ENCODE peak calls at places on chromosomes 13 and 19, in seven cellular contexts. One of them, this sample, is unnamed.

GRCh38 chr13:70964124-70964523 is 855.9 kb upstream of the KLHL1 start:
- DNase-seq in H9: no peak
- DNase-seq in mammary epithelial cell: no peak
- DNase-seq in astrocyte: no peak
- DNase-seq in OCI-LY7: no peak
- DNase-seq in Karpas-422: peak; percentile 44
- DNase-seq in neuronal stem cell: no peak
- DNase-seq in this sample: peak; percentile 17

GRCh38 chr19:27833031-27833430 is 1379.9 kb downstream of the UQCRFS1 start:
- DNase-seq in H9: no peak
- DNase-seq in mammary epithelial cell: peak; percentile 49
- DNase-seq in astrocyte: no peak
- DNase-seq in OCI-LY7: no peak
- DNase-seq in Karpas-422: no peak
- DNase-seq in neuronal stem cell: no peak
- DNase-seq in this sample: no peak

GRCh38 chr19:15159251-15159650 is 41.5 kb downstream of the NOTCH3 start:
- DNase-seq in H9: no peak
- DNase-seq in mammary epithelial cell: peak; percentile 23
- DNase-seq in astrocyte: no peak
- DNase-seq in OCI-LY7: peak; percentile 53
- DNase-seq in Karpas-422: peak; percentile 82
- DNase-seq in neuronal stem cell: no peak
- DNase-seq in this sample: no peak

GRCh38 chr13:75566658-75567057 is 17.1 kb downstream of the UCHL3 start:
- DNase-seq in H9: no peak
- DNase-seq in mammary epithelial cell: peak; percentile 35
- DNase-seq in astrocyte: peak; percentile 10
- DNase-seq in OCI-LY7: peak; percentile 9
- DNase-seq in Karpas-422: no peak
- DNase-seq in neuronal stem cell: no peak
- DNase-seq in this sample: peak; percentile 36

GRCh38 chr13:49995535-49996165 is 1.2 kb upstream of the TRIM13 start:
- DNase-seq in H9: no peak
- DNase-seq in mammary epithelial cell: no peak
- DNase-seq in astrocyte: peak; percentile 26
- DNase-seq in OCI-LY7: no peak
- DNase-seq in Karpas-422: peak; percentile 64
- DNase-seq in neuronal stem cell: no peak
- DNase-seq in this sample: peak; percentile 40

GRCh38 chr19:49363265-49364082 is at the start of gene DKKL1:
- DNase-seq in H9: peak; percentile 100
- DNase-seq in mammary epithelial cell: peak; percentile 99
- DNase-seq in astrocyte: peak; percentile 94
- DNase-seq in OCI-LY7: peak; percentile 99
- DNase-seq in Karpas-422: peak; percentile 98
- DNase-seq in neuronal stem cell: peak; percentile 100
- DNase-seq in this sample: peak; percentile 99

GRCh38 chr13:53216767-53217166 is 188.2 kb downstream of the OLFM4 start:
- DNase-seq in H9: no peak
- DNase-seq in mammary epithelial cell: no peak
- DNase-seq in astrocyte: no peak
- DNase-seq in OCI-LY7: no peak
- DNase-seq in Karpas-422: no peak
- DNase-seq in neuronal stem cell: no peak
- DNase-seq in this sample: no peak

GRCh38 chr19:17049711-17050280 is 23.2 kb upstream of the CPAMD8 start:
- DNase-seq in H9: no peak
- DNase-seq in mammary epithelial cell: peak; percentile 11
- DNase-seq in astrocyte: peak; percentile 63
- DNase-seq in OCI-LY7: no peak
- DNase-seq in Karpas-422: no peak
- DNase-seq in neuronal stem cell: no peak
- DNase-seq in this sample: peak; percentile 77

GRCh38 chr13:91302070-91302469 is 45.4 kb upstream of the MIR17HG start:
- DNase-seq in H9: no peak
- DNase-seq in mammary epithelial cell: no peak
- DNase-seq in astrocyte: no peak
- DNase-seq in OCI-LY7: peak; percentile 69
- DNase-seq in Karpas-422: no peak
- DNase-seq in neuronal stem cell: no peak
- DNase-seq in this sample: no peak

GRCh38 chr13:54733639-54734038 is 1705.0 kb downstream of the OLFM4 start:
- DNase-seq in H9: peak; percentile 49
- DNase-seq in mammary epithelial cell: no peak
- DNase-seq in astrocyte: no peak
- DNase-seq in OCI-LY7: no peak
- DNase-seq in Karpas-422: no peak
- DNase-seq in neuronal stem cell: peak; percentile 12
- DNase-seq in this sample: no peak

GRCh38 chr13:26583662-26584061 is 26.2 kb downstream of the WASF3 start:
- DNase-seq in H9: no peak
- DNase-seq in mammary epithelial cell: no peak
- DNase-seq in astrocyte: no peak
- DNase-seq in OCI-LY7: no peak
- DNase-seq in Karpas-422: no peak
- DNase-seq in neuronal stem cell: no peak
- DNase-seq in this sample: no peak

GRCh38 chr19:46720516-46721239 is 3.8 kb upstream of the PRKD2 start:
- DNase-seq in H9: no peak
- DNase-seq in mammary epithelial cell: no peak
- DNase-seq in astrocyte: no peak
- DNase-seq in OCI-LY7: no peak
- DNase-seq in Karpas-422: no peak
- DNase-seq in neuronal stem cell: no peak
- DNase-seq in this sample: no peak

GRCh38 chr13:44565881-44566280 is 10.2 kb downstream of the TSC22D1 start:
- DNase-seq in H9: no peak
- DNase-seq in mammary epithelial cell: no peak
- DNase-seq in astrocyte: peak; percentile 62
- DNase-seq in OCI-LY7: no peak
- DNase-seq in Karpas-422: no peak
- DNase-seq in neuronal stem cell: no peak
- DNase-seq in this sample: no peak

GRCh38 chr19:343451-343931 is 1.1 kb downstream of the MIER2 start:
- DNase-seq in H9: no peak
- DNase-seq in mammary epithelial cell: peak; percentile 55
- DNase-seq in astrocyte: no peak
- DNase-seq in OCI-LY7: peak; percentile 27
- DNase-seq in Karpas-422: no peak
- DNase-seq in neuronal stem cell: no peak
- DNase-seq in this sample: no peak

GRCh38 chr13:28408235-28408848 is 86.6 kb downstream of the FLT1 start:
- DNase-seq in H9: no peak
- DNase-seq in mammary epithelial cell: no peak
- DNase-seq in astrocyte: no peak
- DNase-seq in OCI-LY7: no peak
- DNase-seq in Karpas-422: no peak
- DNase-seq in neuronal stem cell: no peak
- DNase-seq in this sample: no peak

GRCh38 chr13:39036212-39036611 is 1.7 kb downstream of the PROSER1 start:
- DNase-seq in H9: no peak
- DNase-seq in mammary epithelial cell: peak; percentile 37
- DNase-seq in astrocyte: peak; percentile 12
- DNase-seq in OCI-LY7: peak; percentile 68
- DNase-seq in Karpas-422: peak; percentile 81
- DNase-seq in neuronal stem cell: no peak
- DNase-seq in this sample: peak; percentile 36

GRCh38 chr19:2294377-2295335 is 12.7 kb upstream of the PEAK3 start:
- DNase-seq in H9: no peak
- DNase-seq in mammary epithelial cell: no peak
- DNase-seq in astrocyte: peak; percentile 47
- DNase-seq in OCI-LY7: no peak
- DNase-seq in Karpas-422: no peak
- DNase-seq in neuronal stem cell: no peak
- DNase-seq in this sample: peak; percentile 59

GRCh38 chr19:14375055-14375581 is 6.1 kb upstream of the ADGRE5 start:
- DNase-seq in H9: no peak
- DNase-seq in mammary epithelial cell: no peak
- DNase-seq in astrocyte: no peak
- DNase-seq in OCI-LY7: peak; percentile 65
- DNase-seq in Karpas-422: peak; percentile 63
- DNase-seq in neuronal stem cell: no peak
- DNase-seq in this sample: no peak

GRCh38 chr13:98927954-98928927 is 49.6 kb downstream of the DOCK9 start:
- DNase-seq in H9: no peak
- DNase-seq in mammary epithelial cell: no peak
- DNase-seq in astrocyte: peak; percentile 67
- DNase-seq in OCI-LY7: no peak
- DNase-seq in Karpas-422: no peak
- DNase-seq in neuronal stem cell: no peak
- DNase-seq in this sample: peak; percentile 90

GRCh38 chr13:62544928-62545327 is 1129.3 kb upstream of the PCDH20 start:
- DNase-seq in H9: no peak
- DNase-seq in mammary epithelial cell: no peak
- DNase-seq in astrocyte: no peak
- DNase-seq in OCI-LY7: no peak
- DNase-seq in Karpas-422: no peak
- DNase-seq in neuronal stem cell: no peak
- DNase-seq in this sample: no peak
- H2AFZ ChIP-seq in H9: no peak overlapping the region
- H2AFZ ChIP-seq in mammary epithelial cell: no peak overlapping the region
- H2AFZ ChIP-seq in astrocyte: no peak overlapping the region
- H2AFZ ChIP-seq in OCI-LY7: no peak overlapping the region
- H2AFZ ChIP-seq in Karpas-422: peak overlapping the region; percentile 32
- H2AFZ ChIP-seq in neuronal stem cell: no peak overlapping the region
- H2AFZ ChIP-seq in this sample: no peak overlapping the region

GRCh38 chr13:40434516-40435397 is 231.7 kb downstream of the FOXO1 start:
- DNase-seq in H9: no peak
- DNase-seq in mammary epithelial cell: no peak
- DNase-seq in astrocyte: no peak
- DNase-seq in OCI-LY7: peak; percentile 59
- DNase-seq in Karpas-422: peak; percentile 46
- DNase-seq in neuronal stem cell: no peak
- DNase-seq in this sample: no peak
- H2AFZ ChIP-seq in H9: no peak overlapping the region
- H2AFZ ChIP-seq in mammary epithelial cell: no peak overlapping the region
- H2AFZ ChIP-seq in astrocyte: no peak overlapping the region
- H2AFZ ChIP-seq in OCI-LY7: peak overlapping the region; percentile 75
- H2AFZ ChIP-seq in Karpas-422: no peak overlapping the region
- H2AFZ ChIP-seq in neuronal stem cell: no peak overlapping the region
- H2AFZ ChIP-seq in this sample: no peak overlapping the region

DNA sequence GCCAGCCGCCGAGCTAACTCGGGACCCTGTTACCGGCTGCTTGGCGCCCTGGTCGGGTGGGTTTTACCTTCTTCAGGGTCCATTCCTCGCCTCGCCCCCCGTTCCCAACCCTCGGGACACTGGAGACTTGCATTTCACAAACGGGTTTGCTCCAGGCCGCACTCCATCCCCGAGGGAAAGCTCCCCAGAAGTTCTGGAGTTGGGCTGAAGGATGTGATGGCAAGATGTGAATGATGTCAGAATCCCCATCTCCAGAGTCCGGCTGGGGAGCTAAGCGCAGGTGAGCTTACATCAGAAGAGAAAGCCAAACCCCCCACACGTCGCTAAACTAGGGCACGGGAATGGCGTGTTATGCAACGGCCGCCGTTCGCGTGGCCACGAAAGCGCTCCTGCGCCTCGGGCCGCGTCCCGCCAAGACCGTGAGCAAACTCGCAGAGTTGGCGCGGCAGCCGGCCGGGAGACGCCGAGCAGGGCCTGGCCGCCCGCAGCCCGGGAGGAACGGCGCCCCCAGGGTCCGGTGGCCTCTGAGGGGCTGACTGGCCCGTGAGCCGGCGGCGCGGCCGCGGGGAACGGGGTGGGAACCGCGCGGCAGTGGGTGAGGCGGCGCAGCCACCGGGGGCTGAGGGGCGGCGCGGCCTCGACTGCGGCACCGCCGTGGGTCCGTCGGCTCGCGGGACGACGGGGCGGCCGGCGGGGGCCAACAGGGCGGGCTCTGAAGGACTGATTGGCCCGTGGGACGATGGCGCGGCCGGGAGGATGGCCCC is 1.1 kb downstream of the LATS2 start:
- DNase-seq in H9: no peak
- DNase-seq in mammary epithelial cell: peak; percentile 34
- DNase-seq in astrocyte: peak; percentile 38
- DNase-seq in OCI-LY7: no peak
- DNase-seq in Karpas-422: no peak
- DNase-seq in neuronal stem cell: no peak
- DNase-seq in this sample: peak; percentile 57
- H2AFZ ChIP-seq in H9: no peak overlapping the region
- H2AFZ ChIP-seq in mammary epithelial cell: peak overlapping the region; percentile 68
- H2AFZ ChIP-seq in astrocyte: no peak overlapping the region
- H2AFZ ChIP-seq in OCI-LY7: no peak overlapping the region
- H2AFZ ChIP-seq in Karpas-422: no peak overlapping the region
- H2AFZ ChIP-seq in neuronal stem cell: peak overlapping the region; percentile 97
- H2AFZ ChIP-seq in this sample: no peak overlapping the region

GRCh38 chr19:39083983-39084731 is at the start of gene ACP7:
- DNase-seq in H9: no peak
- DNase-seq in mammary epithelial cell: no peak
- DNase-seq in astrocyte: no peak
- DNase-seq in OCI-LY7: no peak
- DNase-seq in Karpas-422: no peak
- DNase-seq in neuronal stem cell: no peak
- DNase-seq in this sample: no peak

GRCh38 chr19:39084732-39085080 is 538 bp downstream of the ACP7 start:
- DNase-seq in H9: no peak
- DNase-seq in mammary epithelial cell: no peak
- DNase-seq in astrocyte: no peak
- DNase-seq in OCI-LY7: no peak
- DNase-seq in Karpas-422: no peak
- DNase-seq in neuronal stem cell: no peak
- DNase-seq in this sample: no peak

GRCh38 chr19:39083599-39083982 is 577 bp upstream of the ACP7 start:
- DNase-seq in H9: no peak
- DNase-seq in mammary epithelial cell: peak; percentile 36
- DNase-seq in astrocyte: no peak
- DNase-seq in OCI-LY7: no peak
- DNase-seq in Karpas-422: no peak
- DNase-seq in neuronal stem cell: no peak
- DNase-seq in this sample: no peak

GRCh38 chr19:39082167-39082566 is 2.0 kb upstream of the ACP7 start:
- DNase-seq in H9: no peak
- DNase-seq in mammary epithelial cell: no peak
- DNase-seq in astrocyte: no peak
- DNase-seq in OCI-LY7: no peak
- DNase-seq in Karpas-422: no peak
- DNase-seq in neuronal stem cell: no peak
- DNase-seq in this sample: no peak

DNA sequence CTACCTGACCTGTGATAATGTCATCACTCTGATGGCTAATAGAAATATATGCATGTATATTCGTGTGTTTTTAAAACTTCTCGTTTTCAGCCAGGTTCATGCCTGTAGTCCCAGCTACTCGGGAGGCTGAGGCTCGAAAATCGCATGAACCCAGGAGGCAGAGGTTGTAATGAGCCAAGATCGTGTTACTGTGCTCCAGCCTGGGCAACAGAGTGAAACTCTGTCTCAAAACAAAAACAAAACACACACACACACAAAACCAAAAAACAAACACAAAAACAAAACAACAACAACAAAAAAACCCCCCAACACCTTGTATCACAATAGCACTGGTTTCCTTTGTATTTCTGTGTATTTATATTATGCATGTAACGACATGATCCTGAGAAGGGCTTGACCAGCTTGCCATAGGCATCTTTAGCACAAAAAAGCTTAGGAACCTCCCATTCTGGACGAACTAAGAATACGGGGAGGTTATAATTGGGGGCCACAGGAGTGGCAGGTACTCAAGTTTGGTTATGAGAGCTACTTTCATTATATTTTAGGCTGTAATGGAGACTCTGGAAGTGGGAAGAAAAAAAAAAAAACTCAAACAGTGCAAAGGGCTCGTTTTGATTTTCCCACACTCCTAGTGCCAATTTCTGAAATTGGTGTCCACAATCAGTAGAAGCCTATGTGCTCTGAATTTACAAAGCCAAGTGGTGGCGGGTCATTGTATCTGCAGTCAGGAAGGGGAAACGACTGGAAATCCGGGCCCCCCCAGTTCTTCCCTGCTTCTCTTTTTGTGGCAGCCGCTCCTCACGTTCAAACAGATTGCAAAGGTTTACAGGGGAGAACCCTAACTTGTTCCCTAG is 1.2 kb upstream of the ACP7 start:
- DNase-seq in H9: no peak
- DNase-seq in mammary epithelial cell: peak; percentile 21
- DNase-seq in astrocyte: no peak
- DNase-seq in OCI-LY7: no peak
- DNase-seq in Karpas-422: no peak
- DNase-seq in neuronal stem cell: no peak
- DNase-seq in this sample: no peak
- H2AFZ ChIP-seq in H9: no peak overlapping the region
- H2AFZ ChIP-seq in mammary epithelial cell: peak overlapping the region; percentile 92
- H2AFZ ChIP-seq in astrocyte: no peak overlapping the region
- H2AFZ ChIP-seq in OCI-LY7: no peak overlapping the region
- H2AFZ ChIP-seq in Karpas-422: no peak overlapping the region
- H2AFZ ChIP-seq in neuronal stem cell: peak overlapping the region; percentile 45
- H2AFZ ChIP-seq in this sample: no peak overlapping the region